ENCODE peak calls at places on chromosomes 7 and 10, in seven cellular contexts. Z is B cell, W is neuronal stem cell, F is body of pancreas, E is pulmonary artery endothelial cell, B is left kidney, A is GOT3. C is an unnamed sample.

GRCh38 chr7:151736403-151736909 is 140.5 kb downstream of the PRKAG2 start:
- DNase-seq in B (peak; percentile 99), Z (no peak), A (peak; percentile 67), W (peak; percentile 51), E (peak; percentile 64), F (peak; percentile 62), C (no peak)

GRCh38 chr10:71031601-71032000 is 143.2 kb upstream of the PCBD1 start:
- DNase-seq in W (no peak), Z (no peak), F (no peak), B (peak; percentile 34), E (no peak), A (no peak), C (no peak)

GRCh38 chr10:62239994-62240393 is 28.6 kb downstream of the RTKN2 start:
- DNase-seq in E (no peak), A (no peak), B (peak; percentile 9), Z (no peak), F (no peak), W (no peak), C (no peak)

GRCh38 chr10:72272689-72273409 is 875 bp upstream of the DDIT4 start:
- DNase-seq in E (peak; percentile 67), Z (peak; percentile 68), A (peak; percentile 71), W (peak; percentile 69), B (peak; percentile 97), F (peak; percentile 91), C (peak; percentile 75)

GRCh38 chr10:84123362-84123761 is 15.9 kb upstream of the GHITM start:
- DNase-seq in Z (no peak), B (no peak), W (no peak), E (no peak), A (no peak), F (no peak), C (no peak)

GRCh38 chr7:73734619-73735525 is 3.7 kb downstream of the ABHD11 start:
- DNase-seq in F (peak; percentile 92), W (peak; percentile 76), Z (peak; percentile 65), B (peak; percentile 87), A (peak; percentile 43), E (peak; percentile 60), C (peak; percentile 70)

GRCh38 chr7:38318803-38319416 is 45.5 kb upstream of the TARP start:
- DNase-seq in F (peak; percentile 44), W (peak; percentile 40), B (peak; percentile 83), A (no peak), E (peak; percentile 41), Z (no peak), C (peak; percentile 70)

GRCh38 chr10:2714597-2714996 is 352.8 kb upstream of the PFKP start:
- DNase-seq in F (no peak), E (no peak), Z (no peak), B (no peak), A (no peak), W (no peak), C (no peak)

GRCh38 chr10:125779403-125780327 is 4.0 kb upstream of the MMP21 start:
- DNase-seq in A (no peak), E (no peak), Z (no peak), F (no peak), W (no peak), B (no peak), C (no peak)

GRCh38 chr10:118741994-118742393 is 12.8 kb downstream of the CACUL1 start:
- DNase-seq in B (no peak), A (no peak), Z (no peak), F (no peak), W (no peak), E (no peak), C (no peak)

GRCh38 chr7:34973400-34973760 is 63.9 kb downstream of the DPY19L1 start:
- DNase-seq in E (no peak), Z (no peak), F (no peak), W (no peak), A (no peak), B (no peak), C (no peak)

GRCh38 chr7:157775560-157776332 is 438.9 kb downstream of the DNAJB6 start:
- DNase-seq in W (no peak), B (no peak), A (no peak), E (no peak), F (no peak), Z (no peak), C (no peak)

GRCh38 chr7:18354686-18355085 is 140.9 kb upstream of the HDAC9 start:
- DNase-seq in A (no peak), B (no peak), E (no peak), W (no peak), F (no peak), Z (no peak), C (no peak)